ENCODE peak calls at places on chromosomes 7 and 10, in nine cellular contexts. One of them, this sample, is unnamed.

GRCh38 chr10:27158421-27158820 is 3.3 kb downstream of the MASTL start:
- DNase-seq in prostate gland: no peak
- DNase-seq in suprapubic skin: no peak
- DNase-seq in HCT116: no peak
- DNase-seq in HL-60: no peak
- DNase-seq in HepG2: peak
- DNase-seq in GM23338: no peak
- DNase-seq in stomach: no peak
- DNase-seq in upper lobe of left lung: no peak
- DNase-seq in this sample: no peak

GRCh38 chr7:154299736-154300135 is 247.5 kb downstream of the DPP6 start:
- DNase-seq in HL-60: no peak
- DNase-seq in stomach: no peak
- DNase-seq in GM23338: no peak
- DNase-seq in suprapubic skin: no peak
- DNase-seq in upper lobe of left lung: no peak
- DNase-seq in HCT116: no peak
- DNase-seq in HepG2: no peak
- DNase-seq in prostate gland: no peak
- DNase-seq in this sample: peak

GRCh38 chr10:43574035-43574892 is at the start of gene ZNF239:
- DNase-seq in HepG2: no peak
- DNase-seq in upper lobe of left lung: peak
- DNase-seq in stomach: peak
- DNase-seq in prostate gland: peak
- DNase-seq in HCT116: peak
- DNase-seq in HL-60: no peak
- DNase-seq in GM23338: peak
- DNase-seq in suprapubic skin: peak
- DNase-seq in this sample: peak

GRCh38 chr10:72318383-72319262 is 36.1 kb downstream of the DNAJB12 start:
- DNase-seq in GM23338: no peak
- DNase-seq in stomach: no peak
- DNase-seq in HCT116: no peak
- DNase-seq in upper lobe of left lung: no peak
- DNase-seq in prostate gland: no peak
- DNase-seq in HL-60: no peak
- DNase-seq in HepG2: no peak
- DNase-seq in suprapubic skin: no peak
- DNase-seq in this sample: peak

GRCh38 chr7:104795086-104795485 is 218.9 kb upstream of the KMT2E start:
- DNase-seq in HepG2: no peak
- DNase-seq in upper lobe of left lung: no peak
- DNase-seq in HL-60: no peak
- DNase-seq in stomach: no peak
- DNase-seq in suprapubic skin: no peak
- DNase-seq in HCT116: no peak
- DNase-seq in prostate gland: no peak
- DNase-seq in GM23338: no peak
- DNase-seq in this sample: no peak

GRCh38 chr7:35026154-35026553 is 11.1 kb downstream of the DPY19L1 start:
- DNase-seq in suprapubic skin: no peak
- DNase-seq in HCT116: peak
- DNase-seq in GM23338: peak
- DNase-seq in HepG2: no peak
- DNase-seq in stomach: no peak
- DNase-seq in HL-60: no peak
- DNase-seq in upper lobe of left lung: no peak
- DNase-seq in prostate gland: no peak
- DNase-seq in this sample: no peak

GRCh38 chr10:34954142-34954541 is 136.0 kb downstream of the CUL2 start:
- DNase-seq in stomach: peak
- DNase-seq in upper lobe of left lung: peak
- DNase-seq in prostate gland: peak
- DNase-seq in GM23338: no peak
- DNase-seq in suprapubic skin: peak
- DNase-seq in HCT116: no peak
- DNase-seq in HepG2: no peak
- DNase-seq in HL-60: no peak
- DNase-seq in this sample: no peak

GRCh38 chr7:145431834-145432233 is 596.0 kb upstream of the TPK1 start:
- DNase-seq in upper lobe of left lung: no peak
- DNase-seq in GM23338: no peak
- DNase-seq in stomach: no peak
- DNase-seq in prostate gland: no peak
- DNase-seq in HL-60: no peak
- DNase-seq in HepG2: no peak
- DNase-seq in HCT116: no peak
- DNase-seq in suprapubic skin: no peak
- DNase-seq in this sample: no peak

GRCh38 chr10:6002809-6003500 is 25.6 kb upstream of the IL15RA start:
- DNase-seq in suprapubic skin: no peak
- DNase-seq in GM23338: no peak
- DNase-seq in HL-60: no peak
- DNase-seq in HCT116: no peak
- DNase-seq in HepG2: no peak
- DNase-seq in stomach: no peak
- DNase-seq in upper lobe of left lung: no peak
- DNase-seq in prostate gland: no peak
- DNase-seq in this sample: no peak

GRCh38 chr10:99966306-99966705 is 43.4 kb downstream of the DNMBP start:
- DNase-seq in HL-60: no peak
- DNase-seq in HCT116: peak
- DNase-seq in HepG2: no peak
- DNase-seq in prostate gland: no peak
- DNase-seq in stomach: no peak
- DNase-seq in suprapubic skin: no peak
- DNase-seq in GM23338: no peak
- DNase-seq in upper lobe of left lung: no peak
- DNase-seq in this sample: no peak

GRCh38 chr10:31963598-31963980 is 35.0 kb upstream of the ARHGAP12 start:
- DNase-seq in prostate gland: no peak
- DNase-seq in GM23338: no peak
- DNase-seq in HCT116: no peak
- DNase-seq in HepG2: no peak
- DNase-seq in HL-60: no peak
- DNase-seq in stomach: no peak
- DNase-seq in upper lobe of left lung: no peak
- DNase-seq in suprapubic skin: no peak
- DNase-seq in this sample: no peak

GRCh38 chr10:92766451-92766850 is 76.7 kb downstream of the HHEX start:
- DNase-seq in HepG2: no peak
- DNase-seq in suprapubic skin: no peak
- DNase-seq in GM23338: no peak
- DNase-seq in HCT116: no peak
- DNase-seq in upper lobe of left lung: no peak
- DNase-seq in HL-60: no peak
- DNase-seq in stomach: no peak
- DNase-seq in prostate gland: no peak
- DNase-seq in this sample: no peak

GRCh38 chr7:30237271-30237695 is 47.1 kb upstream of the ZNRF2 start:
- DNase-seq in GM23338: no peak
- DNase-seq in HCT116: no peak
- DNase-seq in upper lobe of left lung: peak
- DNase-seq in prostate gland: no peak
- DNase-seq in stomach: no peak
- DNase-seq in suprapubic skin: no peak
- DNase-seq in HepG2: no peak
- DNase-seq in HL-60: no peak
- DNase-seq in this sample: no peak

GRCh38 chr7:66505009-66505408 is 123.7 kb upstream of the KCTD7 start:
- DNase-seq in suprapubic skin: no peak
- DNase-seq in GM23338: no peak
- DNase-seq in upper lobe of left lung: no peak
- DNase-seq in HCT116: no peak
- DNase-seq in HepG2: no peak
- DNase-seq in prostate gland: no peak
- DNase-seq in HL-60: no peak
- DNase-seq in stomach: no peak
- DNase-seq in this sample: peak

GRCh38 chr7:111933614-111934013 is 272.6 kb downstream of the DOCK4 start:
- DNase-seq in HCT116: no peak
- DNase-seq in GM23338: no peak
- DNase-seq in stomach: no peak
- DNase-seq in upper lobe of left lung: no peak
- DNase-seq in suprapubic skin: no peak
- DNase-seq in HepG2: no peak
- DNase-seq in HL-60: no peak
- DNase-seq in prostate gland: no peak
- DNase-seq in this sample: no peak

GRCh38 chr7:77281780-77282478 is 82.3 kb upstream of the FGL2 start:
- DNase-seq in suprapubic skin: no peak
- DNase-seq in HCT116: no peak
- DNase-seq in HepG2: no peak
- DNase-seq in HL-60: no peak
- DNase-seq in prostate gland: no peak
- DNase-seq in upper lobe of left lung: no peak
- DNase-seq in stomach: no peak
- DNase-seq in GM23338: no peak
- DNase-seq in this sample: no peak

GRCh38 chr7:151008143-151008510 is 16.2 kb downstream of the ATG9B start:
- DNase-seq in upper lobe of left lung: no peak
- DNase-seq in GM23338: no peak
- DNase-seq in stomach: no peak
- DNase-seq in HepG2: no peak
- DNase-seq in HCT116: no peak
- DNase-seq in suprapubic skin: no peak
- DNase-seq in HL-60: no peak
- DNase-seq in prostate gland: no peak
- DNase-seq in this sample: no peak
- TF ChIP-seq POLR2AphosphoS5 in upper lobe of left lung: peak
- TF ChIP-seq POLR2AphosphoS5 in GM23338: no peak
- TF ChIP-seq POLR2AphosphoS5 in stomach: no peak
- TF ChIP-seq POLR2AphosphoS5 in HepG2: no peak
- TF ChIP-seq POLR2AphosphoS5 in HCT116: no peak
- TF ChIP-seq POLR2AphosphoS5 in suprapubic skin: no peak
- TF ChIP-seq POLR2AphosphoS5 in HL-60: no peak
- TF ChIP-seq POLR2AphosphoS5 in prostate gland: no peak
- TF ChIP-seq POLR2AphosphoS5 in this sample: peak

DNA sequence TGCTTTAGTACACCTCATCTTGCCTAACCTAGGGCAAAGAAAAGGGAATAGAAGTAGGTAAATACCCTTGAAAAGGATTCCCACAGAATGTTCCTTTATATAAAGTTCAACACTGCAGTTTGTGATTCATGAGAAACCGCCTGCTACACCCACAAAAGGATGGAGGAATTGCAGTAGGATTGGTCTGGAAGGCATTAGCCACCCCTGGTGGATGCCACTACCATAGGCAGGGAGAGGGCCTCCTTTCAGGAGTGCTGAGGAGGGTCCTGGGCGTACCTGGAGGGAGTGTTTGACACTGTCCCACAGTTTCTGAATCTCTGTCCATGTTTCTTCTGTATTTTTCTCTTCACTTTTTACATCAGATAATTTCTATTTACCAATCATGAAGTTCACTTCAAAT is 221.8 kb upstream of the TMEM72 start:
- DNase-seq in HCT116: no peak
- DNase-seq in stomach: no peak
- DNase-seq in suprapubic skin: no peak
- DNase-seq in HL-60: no peak
- DNase-seq in upper lobe of left lung: no peak
- DNase-seq in HepG2: no peak
- DNase-seq in GM23338: peak
- DNase-seq in prostate gland: no peak
- DNase-seq in this sample: no peak
- TF ChIP-seq CTCF in HCT116: no peak
- TF ChIP-seq CTCF in stomach: no peak
- TF ChIP-seq CTCF in suprapubic skin: no peak
- TF ChIP-seq CTCF in HL-60: no peak
- TF ChIP-seq CTCF in upper lobe of left lung: no peak
- TF ChIP-seq CTCF in HepG2: peak
- TF ChIP-seq CTCF in GM23338: peak
- TF ChIP-seq CTCF in prostate gland: no peak
- TF ChIP-seq CTCF in this sample: no peak

DNA sequence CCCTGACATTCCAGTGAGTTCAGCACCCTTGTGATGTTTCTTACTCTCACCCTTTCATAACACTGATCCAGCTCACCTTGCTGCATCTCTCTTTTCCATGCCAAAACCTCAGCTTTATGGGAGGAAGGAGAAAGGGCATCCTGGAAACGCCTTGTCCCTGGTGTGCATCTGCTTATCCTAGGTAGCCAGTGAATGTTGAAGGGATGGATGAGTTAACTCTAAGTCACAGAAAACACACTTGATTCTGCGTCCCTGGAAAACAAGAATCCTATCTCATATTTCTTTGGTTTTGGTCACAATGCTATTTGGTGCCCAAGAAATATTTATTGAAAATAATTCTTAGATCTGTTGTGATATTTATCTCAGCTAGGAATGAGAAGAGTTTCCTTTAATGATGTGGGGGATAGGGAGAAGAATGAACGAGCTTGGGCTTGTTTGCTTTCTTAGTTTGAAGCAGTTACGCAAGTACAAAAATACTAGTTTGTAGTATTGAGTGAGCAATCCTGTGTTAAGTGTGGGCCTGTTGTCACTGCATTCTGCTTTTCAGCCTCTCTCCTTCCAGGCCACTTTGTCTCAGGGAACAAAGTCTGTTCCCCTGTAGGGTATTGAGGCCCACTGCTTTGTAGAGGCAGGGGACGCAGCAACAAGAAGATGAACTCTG is 126.5 kb downstream of the ARID5B start:
- DNase-seq in GM23338: no peak
- DNase-seq in prostate gland: no peak
- DNase-seq in HL-60: no peak
- DNase-seq in stomach: no peak
- DNase-seq in HepG2: no peak
- DNase-seq in upper lobe of left lung: no peak
- DNase-seq in suprapubic skin: no peak
- DNase-seq in HCT116: no peak
- DNase-seq in this sample: no peak
- H3K27ac ChIP-seq in GM23338: no peak
- H3K27ac ChIP-seq in prostate gland: peak
- H3K27ac ChIP-seq in HL-60: no peak
- H3K27ac ChIP-seq in stomach: no peak
- H3K27ac ChIP-seq in HepG2: peak
- H3K27ac ChIP-seq in upper lobe of left lung: no peak
- H3K27ac ChIP-seq in suprapubic skin: peak
- H3K27ac ChIP-seq in HCT116: no peak
- H3K27ac ChIP-seq in this sample: no peak

DNA sequence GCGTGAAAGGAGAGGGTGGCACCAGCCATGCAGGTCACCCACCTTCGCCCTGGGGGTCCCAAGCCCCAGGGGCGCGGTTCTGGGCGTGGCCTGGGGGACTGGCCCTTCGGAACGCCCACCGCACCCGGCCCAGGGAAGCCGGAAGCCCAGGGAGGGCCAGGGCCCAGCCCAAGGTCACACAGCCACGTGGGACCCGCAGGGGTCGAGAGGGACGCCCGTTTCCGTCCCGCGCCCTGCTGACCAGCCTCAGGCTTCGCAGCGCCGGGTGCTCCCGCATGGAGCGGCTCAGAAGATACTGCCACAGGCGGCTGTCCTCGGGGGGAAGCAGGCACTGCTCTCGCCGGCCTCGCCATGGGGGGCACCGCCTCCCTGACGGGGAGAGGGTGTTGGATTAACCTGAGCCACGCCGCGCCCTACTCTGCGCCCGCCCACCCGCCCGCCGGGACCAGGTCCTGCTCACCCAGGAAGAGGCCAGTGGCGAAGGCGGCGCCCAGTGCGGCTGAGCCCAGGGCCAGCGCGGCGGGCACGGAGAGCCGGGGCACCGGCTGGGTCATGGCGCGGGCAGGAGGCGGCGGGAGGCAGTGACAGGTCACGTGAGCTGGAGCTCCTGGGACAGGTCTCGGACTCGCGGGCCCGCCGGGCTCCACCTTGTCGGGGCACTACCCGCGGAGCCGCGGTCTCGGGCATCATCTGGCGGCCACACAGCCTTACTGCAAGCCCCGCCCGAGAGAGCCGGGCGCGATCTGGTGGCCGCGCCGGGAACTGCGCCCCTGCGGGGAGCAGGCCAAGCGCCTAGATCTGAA is at the start of gene COMTD1:
- DNase-seq in prostate gland: peak
- DNase-seq in HCT116: peak
- DNase-seq in HL-60: peak
- DNase-seq in stomach: peak
- DNase-seq in upper lobe of left lung: peak
- DNase-seq in suprapubic skin: peak
- DNase-seq in HepG2: peak
- DNase-seq in GM23338: peak
- DNase-seq in this sample: peak
- TF ChIP-seq POLR2AphosphoS5 in prostate gland: peak
- TF ChIP-seq POLR2AphosphoS5 in HCT116: peak
- TF ChIP-seq POLR2AphosphoS5 in HL-60: no peak
- TF ChIP-seq POLR2AphosphoS5 in stomach: peak
- TF ChIP-seq POLR2AphosphoS5 in upper lobe of left lung: peak
- TF ChIP-seq POLR2AphosphoS5 in suprapubic skin: no peak
- TF ChIP-seq POLR2AphosphoS5 in HepG2: no peak
- TF ChIP-seq POLR2AphosphoS5 in GM23338: peak
- TF ChIP-seq POLR2AphosphoS5 in this sample: peak